ENCODE peak calls at places on chromosomes 13 and 19, in seven cellular contexts. P is GM23248, I is heart right ventricle, K is stomach, U is sigmoid colon, W is SK-N-SH, S is cardiac muscle cell. Y is an unnamed sample.

GRCh38 chr13:101341464-101341863 is 74.8 kb downstream of the NALCN start:
- DNase-seq in P (peak), I (no peak), K (no peak), U (no peak), W (no peak), S (no peak), Y (no peak)

GRCh38 chr19:35641515-35642151 is at the start of gene ETV2:
- DNase-seq in P (peak), I (peak), K (peak), U (no peak), W (peak), S (peak), Y (no peak)

GRCh38 chr13:20191902-20192469 is 752 bp downstream of the GJB2 start:
- DNase-seq in P (peak), I (no peak), K (peak), U (no peak), W (no peak), S (peak), Y (peak)

GRCh38 chr19:6589711-6590457 is 1.1 kb downstream of the CD70 start:
- DNase-seq in P (peak), I (no peak), K (no peak), U (no peak), W (no peak), S (no peak), Y (no peak)

GRCh38 chr13:83312194-83312593 is 570.1 kb downstream of the SLITRK1 start:
- DNase-seq in P (peak), I (no peak), K (no peak), U (no peak), W (no peak), S (peak), Y (no peak)

GRCh38 chr13:27367570-27367969 is 56.8 kb upstream of the GTF3A start:
- DNase-seq in P (no peak), I (no peak), K (no peak), U (no peak), W (no peak), S (no peak), Y (no peak)

GRCh38 chr13:94315188-94315587 is 164.3 kb downstream of the DCT start:
- DNase-seq in P (no peak), I (no peak), K (no peak), U (no peak), W (no peak), S (no peak), Y (no peak)

GRCh38 chr13:75873499-75873898 is 237.4 kb downstream of the LMO7 start:
- DNase-seq in P (no peak), I (no peak), K (no peak), U (no peak), W (no peak), S (no peak), Y (no peak)

GRCh38 chr19:46404039-46404883 is 9.1 kb downstream of the CCDC8 start:
- DNase-seq in P (peak), I (peak), K (peak), U (peak), W (no peak), S (peak), Y (peak)

GRCh38 chr13:113048766-113049165 is 56.8 kb upstream of the F7 start:
- DNase-seq in P (no peak), I (peak), K (no peak), U (peak), W (no peak), S (no peak), Y (peak)

GRCh38 chr13:113610266-113610665 is 25.7 kb downstream of the TFDP1 start:
- DNase-seq in P (no peak), I (no peak), K (no peak), U (no peak), W (no peak), S (no peak), Y (no peak)

GRCh38 chr19:19820774-19821315 is 705 bp downstream of the ZNF506 start:
- DNase-seq in P (peak), I (no peak), K (no peak), U (no peak), W (no peak), S (peak), Y (no peak)

GRCh38 chr19:19817357-19817756 is 4.2 kb downstream of the ZNF506 start:
- DNase-seq in P (no peak), I (no peak), K (no peak), U (no peak), W (no peak), S (no peak), Y (no peak)

GRCh38 chr19:19822148-19822429 is 539 bp upstream of the ZNF506 start:
- DNase-seq in P (peak), I (no peak), K (no peak), U (peak), W (peak), S (no peak), Y (no peak)

GRCh38 chr19:19823916-19824315 is 2.4 kb upstream of the ZNF506 start:
- DNase-seq in P (no peak), I (no peak), K (no peak), U (no peak), W (no peak), S (no peak), Y (no peak)

GRCh38 chr19:19821366-19822147 is at the start of gene ZNF506:
- DNase-seq in P (peak), I (peak), K (peak), U (peak), W (peak), S (peak), Y (peak)
- H3K27ac ChIP-seq in P (peak), I (peak), K (peak), U (peak), W (peak), S (peak), Y (peak)

GRCh38 chr19:42271045-42271419 is 2.0 kb downstream of the CIC start:
- DNase-seq in P (no peak), I (no peak), K (no peak), U (no peak), W (no peak), S (no peak), Y (no peak)

GRCh38 chr19:42268704-42269517 is at the start of gene CIC:
- DNase-seq in P (peak), I (peak), K (peak), U (peak), W (peak), S (peak), Y (peak)

GRCh38 chr19:42271861-42272534 is 2.9 kb downstream of the CIC start:
- DNase-seq in P (no peak), I (no peak), K (no peak), U (peak), W (no peak), S (no peak), Y (peak)

GRCh38 chr19:42269518-42270345 is 680 bp downstream of the CIC start:
- DNase-seq in P (peak), I (no peak), K (no peak), U (peak), W (no peak), S (no peak), Y (peak)

GRCh38 chr19:42270346-42271044 is 1.4 kb downstream of the CIC start:
- DNase-seq in P (peak), I (no peak), K (peak), U (peak), W (peak), S (peak), Y (peak)
- H3K4me3 ChIP-seq in P (peak), I (peak), K (peak), U (peak), W (peak), S (peak), Y (peak)

GRCh38 chr13:41614671-41615519 is 157.5 kb downstream of the RGCC start:
- DNase-seq in P (peak), I (no peak), K (no peak), U (no peak), W (no peak), S (peak), Y (peak)

GRCh38 chr13:41611385-41611784 is 154.0 kb downstream of the RGCC start:
- DNase-seq in P (no peak), I (no peak), K (no peak), U (no peak), W (no peak), S (no peak), Y (no peak)

GRCh38 chr13:41613984-41614581 is 156.7 kb downstream of the RGCC start:
- DNase-seq in P (peak), I (peak), K (no peak), U (peak), W (no peak), S (peak), Y (peak)

GRCh38 chr13:41615520-41615838 is 158.1 kb downstream of the RGCC start:
- DNase-seq in P (no peak), I (no peak), K (no peak), U (no peak), W (no peak), S (no peak), Y (no peak)

GRCh38 chr13:41613471-41613870 is 156.1 kb downstream of the RGCC start:
- DNase-seq in P (no peak), I (no peak), K (no peak), U (no peak), W (no peak), S (no peak), Y (no peak)
- H3K27ac ChIP-seq in P (peak), I (peak), K (no peak), U (peak), W (no peak), S (peak), Y (peak)

GRCh38 chr13:66117573-66117972 is 1112.6 kb downstream of the PCDH9 start:
- DNase-seq in P (no peak), I (no peak), K (no peak), U (no peak), W (no peak), S (no peak), Y (no peak)
- H3K4me3 ChIP-seq in P (no peak), I (no peak), K (no peak), U (no peak), W (no peak), S (no peak), Y (no peak)

GRCh38 chr13:97944396-97945029 is 9.0 kb upstream of the IPO5 start:
- DNase-seq in P (peak), I (no peak), K (no peak), U (no peak), W (no peak), S (peak), Y (no peak)
- H3K27ac ChIP-seq in P (peak), I (no peak), K (no peak), U (no peak), W (peak), S (no peak), Y (no peak)